ENCODE peak calls at places on chromosomes 5 and 9, in four cellular contexts. T is Peyer's patch, F is transverse colon, H is spleen. B is an unnamed sample. For H3K4me1 and H3K9me3, the result is how much of the 10 kb centered on the place peaks cover.

GRCh38 chr9:111399772-111400563 is 69.9 kb upstream of the OR2K2 start:
- DNase-seq in T (no peak), F (peak), H (no peak), B (no peak)

GRCh38 chr9:104977580-104977979 is 49.6 kb upstream of the ABCA1 start:
- DNase-seq in T (no peak), F (no peak), H (no peak), B (no peak)

GRCh38 chr9:114092336-114092735 is 6.8 kb downstream of the KIF12 start:
- DNase-seq in T (no peak), F (no peak), H (no peak), B (no peak)

GRCh38 chr9:134243778-134244467 is 79.6 kb upstream of the RNU6ATAC start:
- DNase-seq in T (no peak), F (peak), H (peak), B (peak)

GRCh38 chr5:123035320-123035949 is 1.1 kb downstream of the PPIC start:
- DNase-seq in T (peak), F (peak), H (no peak), B (peak)

GRCh38 chr9:99778308-99778707 is 43.4 kb upstream of the NR4A3 start:
- DNase-seq in T (no peak), F (no peak), H (no peak), B (no peak)

GRCh38 chr5:145859897-145860296 is 12.9 kb downstream of the GRXCR2 start:
- DNase-seq in T (no peak), F (no peak), H (no peak), B (no peak)

GRCh38 chr5:12095808-12096281 is 191.6 kb upstream of the CTNND2 start:
- DNase-seq in T (no peak), F (no peak), H (no peak), B (no peak)

GRCh38 chr9:77708416-77708815 is 60.3 kb upstream of the GNA14 start:
- DNase-seq in T (no peak), F (no peak), H (no peak), B (no peak)

GRCh38 chr5:66741394-66741793 is 145.2 kb downstream of the MAST4 start:
- DNase-seq in T (no peak), F (peak), H (no peak), B (no peak)

GRCh38 chr5:139795074-139796001 is at the start of gene PSD2:
- DNase-seq in T (peak), F (no peak), H (peak), B (peak)

GRCh38 chr5:134111741-134112647 is 2.5 kb upstream of the TCF7 start:
- DNase-seq in T (no peak), F (no peak), H (no peak), B (no peak)

GRCh38 chr5:134106991-134107701 is 7.3 kb upstream of the TCF7 start:
- DNase-seq in T (no peak), F (no peak), H (no peak), B (no peak)

GRCh38 chr5:134112726-134113571 is 1.5 kb upstream of the TCF7 start:
- DNase-seq in T (no peak), F (no peak), H (no peak), B (no peak)

GRCh38 chr5:134113572-134113907 is 941 bp upstream of the TCF7 start:
- DNase-seq in T (no peak), F (no peak), H (no peak), B (no peak)

DNA sequence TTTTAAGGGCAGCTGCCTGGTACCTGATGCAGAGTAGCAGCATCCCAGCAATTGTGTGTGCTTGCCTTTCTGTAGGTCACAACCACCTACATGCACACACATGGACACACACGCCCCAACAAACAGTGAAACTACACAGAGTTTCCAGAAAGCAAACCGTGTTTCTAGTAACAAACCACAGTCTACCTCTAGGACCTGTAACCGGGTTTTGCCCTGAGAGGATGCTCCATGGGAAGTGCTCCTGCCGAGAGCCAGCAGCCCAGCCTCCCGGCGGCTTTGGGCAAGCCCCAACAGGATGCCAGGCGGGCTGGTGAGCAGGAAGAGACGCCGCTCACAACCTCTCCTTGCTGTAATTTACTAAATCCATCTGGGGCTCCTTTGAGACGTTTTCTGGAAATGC is 4.1 kb upstream of the TCF7 start:
- DNase-seq in T (no peak), F (no peak), H (no peak), B (no peak)
- H3K4me1 ChIP-seq in T (under half), F (under half), H (under half), B (under half)

GRCh38 chr5:143401253-143401845 is 2.1 kb downstream of the NR3C1 start:
- DNase-seq in T (no peak), F (no peak), H (no peak), B (no peak)
- TF ChIP-seq POLR2A in T (no peak), F (no peak), H (no peak), B (no peak)

GRCh38 chr5:3376611-3377010 is 219.0 kb upstream of the IRX1 start:
- DNase-seq in T (no peak), F (no peak), H (no peak), B (no peak)
- H3K9me3 ChIP-seq in T (under half), F (under half), H (under half), B (under half)

GRCh38 chr5:59079622-59080620 is 497.0 kb downstream of the RAB3C start:
- DNase-seq in T (no peak), F (no peak), H (no peak), B (no peak)

GRCh38 chr5:59086024-59086423 is 503.1 kb downstream of the RAB3C start:
- DNase-seq in T (no peak), F (no peak), H (no peak), B (no peak)

GRCh38 chr5:59081693-59082092 is 498.8 kb downstream of the RAB3C start:
- DNase-seq in T (no peak), F (no peak), H (no peak), B (no peak)
- H3K4me1 ChIP-seq in T (under half), F (under half), H (under half), B (under half)

DNA sequence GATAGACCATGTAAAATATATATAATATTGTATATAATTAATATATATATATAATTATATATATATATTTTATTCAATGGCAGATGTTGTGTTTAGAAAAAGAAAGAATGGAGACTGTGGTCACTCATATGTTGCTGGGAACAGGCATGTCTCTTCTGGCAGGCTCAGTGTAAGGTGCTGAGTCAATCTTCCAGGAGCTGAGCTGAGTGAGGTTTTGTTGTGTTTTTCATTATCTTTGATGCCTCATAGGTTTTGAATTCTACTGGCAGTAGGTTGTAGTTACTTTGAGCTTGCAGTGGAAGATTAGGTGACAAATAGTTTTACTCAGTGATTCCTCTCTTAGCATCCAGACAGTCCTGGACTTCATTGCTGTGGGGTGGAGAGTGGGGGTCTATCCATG is 561.3 kb downstream of the IRX1 start:
- DNase-seq in T (no peak), F (no peak), H (no peak), B (no peak)
- TF ChIP-seq POLR2A in T (no peak), F (no peak), H (no peak), B (no peak)

DNA sequence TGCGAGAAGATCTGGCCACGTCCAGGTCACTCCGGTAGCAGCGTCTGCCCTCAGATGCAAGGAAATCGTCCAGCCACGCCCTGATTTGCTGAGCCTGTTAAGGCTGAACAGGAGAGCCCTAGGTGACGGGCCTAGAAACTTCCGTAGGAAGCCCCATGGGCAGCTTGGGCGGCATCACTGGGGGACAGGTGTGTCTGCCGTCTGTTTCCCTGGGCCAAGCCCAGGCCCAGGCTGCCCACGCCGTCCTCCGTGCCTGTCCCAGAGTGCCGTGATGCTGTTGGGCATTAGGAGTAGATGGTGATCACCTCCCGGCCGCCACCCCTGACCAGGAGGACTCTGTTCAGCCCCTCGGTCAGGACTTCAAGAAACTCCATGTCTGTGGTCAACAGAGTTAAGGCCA is 43.5 kb downstream of the NKD2 start:
- DNase-seq in T (no peak), F (no peak), H (no peak), B (no peak)
- H3K9me3 ChIP-seq in T (under half), F (under half), H (under half), B (under half)

GRCh38 chr9:64128572-64128971 is 1156.4 kb downstream of the FOXD4L5 start:
- DNase-seq in T (no peak), F (no peak), H (no peak), B (no peak)
- H3K4me1 ChIP-seq in T (under half), F (under half), H (under half), B (under half)

GRCh38 chr9:121652037-121652837 is 803 bp downstream of the DAB2IP start:
- DNase-seq in T (peak), F (peak), H (peak), B (peak)

GRCh38 chr9:121651014-121651294 is 480 bp upstream of the DAB2IP start:
- DNase-seq in T (no peak), F (no peak), H (no peak), B (no peak)

GRCh38 chr9:121650220-121651013 is 1.0 kb upstream of the DAB2IP start:
- DNase-seq in T (peak), F (peak), H (peak), B (peak)

GRCh38 chr9:121652838-121653231 is 1.4 kb downstream of the DAB2IP start:
- DNase-seq in T (no peak), F (no peak), H (no peak), B (no peak)

GRCh38 chr9:121651295-121652036 is at the start of gene DAB2IP:
- DNase-seq in T (peak), F (peak), H (peak), B (peak)
- TF ChIP-seq POLR2A in T (no peak), F (no peak), H (no peak), B (no peak)

GRCh38 chr5:32850792-32851191 is 139.7 kb downstream of the NPR3 start:
- DNase-seq in T (no peak), F (no peak), H (no peak), B (no peak)

GRCh38 chr5:32845171-32845570 is 134.1 kb downstream of the NPR3 start:
- DNase-seq in T (no peak), F (no peak), H (no peak), B (no peak)

GRCh38 chr5:32851774-32852173 is 140.7 kb downstream of the NPR3 start:
- DNase-seq in T (no peak), F (no peak), H (no peak), B (no peak)

GRCh38 chr5:32848681-32849080 is 137.6 kb downstream of the NPR3 start:
- DNase-seq in T (no peak), F (no peak), H (no peak), B (no peak)

DNA sequence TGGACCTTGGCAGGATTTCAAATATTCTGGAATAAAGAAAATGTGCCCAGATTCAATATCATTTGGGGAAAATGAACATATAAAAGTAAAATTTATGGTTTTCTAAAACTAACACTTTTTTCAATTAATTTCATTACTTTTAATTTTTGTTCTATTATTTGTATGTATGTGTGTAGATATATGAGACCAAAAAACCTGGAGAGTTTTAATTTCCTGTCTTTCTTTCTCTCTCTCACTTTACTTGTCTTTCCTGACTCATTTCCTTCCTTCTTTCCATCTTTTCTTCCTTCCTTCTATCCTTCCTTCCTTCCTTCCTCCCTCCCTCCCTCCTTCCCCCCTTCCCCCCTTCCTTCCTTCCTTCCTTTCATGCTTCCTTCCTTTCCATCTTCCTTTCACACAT is 137.0 kb downstream of the NPR3 start:
- DNase-seq in T (no peak), F (no peak), H (no peak), B (no peak)
- H3K9me3 ChIP-seq in T (under half), F (under half), H (under half), B (under half)

B was measured in testis.